ENCODE peak calls at places on chromosome 14, in nine cellular contexts. One of them, this sample, is unnamed. For H3K4me1 and H3K9me3, the result is how much of the 10 kb centered on the place peaks cover.

GRCh38 chr14:88983755-88984154 is 159.3 kb downstream of the TTC8 start:
- DNase-seq in A673: no peak
- DNase-seq in effector memory CD4-positive, alpha-beta T cell: no peak
- DNase-seq in neuronal stem cell: no peak
- DNase-seq in CD8-positive, alpha-beta memory T cell: no peak
- DNase-seq in ascending aorta: no peak
- DNase-seq in ovary: no peak
- DNase-seq in aorta: no peak
- DNase-seq in upper lobe of left lung: no peak
- DNase-seq in this sample: no peak

GRCh38 chr14:47675239-47675488 is 241 bp downstream of the MDGA2 start:
- DNase-seq in A673: no peak
- DNase-seq in effector memory CD4-positive, alpha-beta T cell: no peak
- DNase-seq in neuronal stem cell: no peak
- DNase-seq in CD8-positive, alpha-beta memory T cell: no peak
- DNase-seq in ascending aorta: no peak
- DNase-seq in ovary: no peak
- DNase-seq in aorta: no peak
- DNase-seq in upper lobe of left lung: no peak
- DNase-seq in this sample: no peak

GRCh38 chr14:50871914-50872732 is at the start of gene ABHD12B:
- DNase-seq in A673: no peak
- DNase-seq in effector memory CD4-positive, alpha-beta T cell: no peak
- DNase-seq in neuronal stem cell: no peak
- DNase-seq in CD8-positive, alpha-beta memory T cell: no peak
- DNase-seq in ascending aorta: no peak
- DNase-seq in ovary: peak
- DNase-seq in aorta: no peak
- DNase-seq in upper lobe of left lung: no peak
- DNase-seq in this sample: no peak

GRCh38 chr14:70692210-70692609 is 50.5 kb downstream of the TTC9 start:
- DNase-seq in A673: no peak
- DNase-seq in effector memory CD4-positive, alpha-beta T cell: no peak
- DNase-seq in neuronal stem cell: no peak
- DNase-seq in CD8-positive, alpha-beta memory T cell: no peak
- DNase-seq in ascending aorta: peak
- DNase-seq in ovary: no peak
- DNase-seq in aorta: no peak
- DNase-seq in upper lobe of left lung: peak
- DNase-seq in this sample: no peak

GRCh38 chr14:71752111-71752738 is 180.0 kb upstream of the RGS6 start:
- DNase-seq in A673: no peak
- DNase-seq in effector memory CD4-positive, alpha-beta T cell: no peak
- DNase-seq in neuronal stem cell: no peak
- DNase-seq in CD8-positive, alpha-beta memory T cell: no peak
- DNase-seq in ascending aorta: no peak
- DNase-seq in ovary: no peak
- DNase-seq in aorta: no peak
- DNase-seq in upper lobe of left lung: no peak
- DNase-seq in this sample: no peak

GRCh38 chr14:71688576-71688975 is 243.7 kb upstream of the RGS6 start:
- DNase-seq in A673: no peak
- DNase-seq in effector memory CD4-positive, alpha-beta T cell: no peak
- DNase-seq in neuronal stem cell: no peak
- DNase-seq in CD8-positive, alpha-beta memory T cell: no peak
- DNase-seq in ascending aorta: no peak
- DNase-seq in ovary: no peak
- DNase-seq in aorta: no peak
- DNase-seq in upper lobe of left lung: no peak
- DNase-seq in this sample: no peak

GRCh38 chr14:21100931-21101330 is at the start of gene TMEM253:
- DNase-seq in A673: no peak
- DNase-seq in effector memory CD4-positive, alpha-beta T cell: no peak
- DNase-seq in neuronal stem cell: no peak
- DNase-seq in CD8-positive, alpha-beta memory T cell: no peak
- DNase-seq in ascending aorta: peak
- DNase-seq in ovary: no peak
- DNase-seq in aorta: no peak
- DNase-seq in upper lobe of left lung: no peak
- DNase-seq in this sample: peak

GRCh38 chr14:39939023-39939422 is 506.8 kb upstream of the FBXO33 start:
- DNase-seq in A673: no peak
- DNase-seq in effector memory CD4-positive, alpha-beta T cell: no peak
- DNase-seq in neuronal stem cell: no peak
- DNase-seq in CD8-positive, alpha-beta memory T cell: no peak
- DNase-seq in ascending aorta: no peak
- DNase-seq in ovary: no peak
- DNase-seq in aorta: no peak
- DNase-seq in upper lobe of left lung: no peak
- DNase-seq in this sample: no peak

GRCh38 chr14:67944605-67945004 is 125.0 kb downstream of the RAD51B start:
- DNase-seq in A673: no peak
- DNase-seq in effector memory CD4-positive, alpha-beta T cell: no peak
- DNase-seq in neuronal stem cell: no peak
- DNase-seq in CD8-positive, alpha-beta memory T cell: no peak
- DNase-seq in ascending aorta: no peak
- DNase-seq in ovary: no peak
- DNase-seq in aorta: no peak
- DNase-seq in upper lobe of left lung: no peak
- DNase-seq in this sample: no peak

GRCh38 chr14:91889477-91890211 is 22.3 kb upstream of the TC2N start:
- DNase-seq in A673: no peak
- DNase-seq in effector memory CD4-positive, alpha-beta T cell: no peak
- DNase-seq in neuronal stem cell: no peak
- DNase-seq in CD8-positive, alpha-beta memory T cell: no peak
- DNase-seq in ascending aorta: no peak
- DNase-seq in ovary: peak
- DNase-seq in aorta: peak
- DNase-seq in upper lobe of left lung: no peak
- DNase-seq in this sample: no peak

GRCh38 chr14:88488897-88489296 is 65.9 kb downstream of the PTPN21 start:
- DNase-seq in A673: no peak
- DNase-seq in effector memory CD4-positive, alpha-beta T cell: no peak
- DNase-seq in neuronal stem cell: no peak
- DNase-seq in CD8-positive, alpha-beta memory T cell: no peak
- DNase-seq in ascending aorta: no peak
- DNase-seq in ovary: no peak
- DNase-seq in aorta: no peak
- DNase-seq in upper lobe of left lung: no peak
- DNase-seq in this sample: no peak

GRCh38 chr14:50775357-50775756 is 55.6 kb downstream of the NIN start:
- DNase-seq in A673: peak
- DNase-seq in effector memory CD4-positive, alpha-beta T cell: no peak
- DNase-seq in neuronal stem cell: no peak
- DNase-seq in CD8-positive, alpha-beta memory T cell: no peak
- DNase-seq in ascending aorta: no peak
- DNase-seq in ovary: no peak
- DNase-seq in aorta: no peak
- DNase-seq in upper lobe of left lung: no peak
- DNase-seq in this sample: no peak

GRCh38 chr14:94038921-94039629 is 12.9 kb downstream of the OTUB2 start:
- DNase-seq in A673: no peak
- DNase-seq in effector memory CD4-positive, alpha-beta T cell: no peak
- DNase-seq in neuronal stem cell: no peak
- DNase-seq in CD8-positive, alpha-beta memory T cell: no peak
- DNase-seq in ascending aorta: no peak
- DNase-seq in ovary: no peak
- DNase-seq in aorta: peak
- DNase-seq in upper lobe of left lung: no peak
- DNase-seq in this sample: no peak

GRCh38 chr14:81990312-81990761 is 456.7 kb upstream of the SEL1L start:
- DNase-seq in A673: peak
- DNase-seq in effector memory CD4-positive, alpha-beta T cell: no peak
- DNase-seq in neuronal stem cell: peak
- DNase-seq in CD8-positive, alpha-beta memory T cell: no peak
- DNase-seq in ascending aorta: peak
- DNase-seq in ovary: no peak
- DNase-seq in aorta: no peak
- DNase-seq in upper lobe of left lung: no peak
- DNase-seq in this sample: no peak

GRCh38 chr14:91737619-91738018 is 5.7 kb upstream of the CATSPERB start:
- DNase-seq in A673: no peak
- DNase-seq in effector memory CD4-positive, alpha-beta T cell: no peak
- DNase-seq in neuronal stem cell: no peak
- DNase-seq in CD8-positive, alpha-beta memory T cell: no peak
- DNase-seq in ascending aorta: no peak
- DNase-seq in ovary: no peak
- DNase-seq in aorta: no peak
- DNase-seq in upper lobe of left lung: peak
- DNase-seq in this sample: no peak

GRCh38 chr14:25132734-25133422 is 82.9 kb upstream of the STXBP6 start:
- DNase-seq in A673: peak
- DNase-seq in effector memory CD4-positive, alpha-beta T cell: peak
- DNase-seq in neuronal stem cell: peak
- DNase-seq in CD8-positive, alpha-beta memory T cell: peak
- DNase-seq in ascending aorta: peak
- DNase-seq in ovary: peak
- DNase-seq in aorta: peak
- DNase-seq in upper lobe of left lung: peak
- DNase-seq in this sample: peak

GRCh38 chr14:69620981-69621380 is 9.6 kb downstream of the SUSD6 start:
- DNase-seq in A673: no peak
- DNase-seq in effector memory CD4-positive, alpha-beta T cell: no peak
- DNase-seq in neuronal stem cell: no peak
- DNase-seq in CD8-positive, alpha-beta memory T cell: no peak
- DNase-seq in ascending aorta: no peak
- DNase-seq in ovary: no peak
- DNase-seq in aorta: no peak
- DNase-seq in upper lobe of left lung: no peak
- DNase-seq in this sample: no peak

GRCh38 chr14:74575507-74575906 is 36.5 kb downstream of the LTBP2 start:
- DNase-seq in A673: no peak
- DNase-seq in effector memory CD4-positive, alpha-beta T cell: no peak
- DNase-seq in neuronal stem cell: no peak
- DNase-seq in CD8-positive, alpha-beta memory T cell: no peak
- DNase-seq in ascending aorta: no peak
- DNase-seq in ovary: no peak
- DNase-seq in aorta: peak
- DNase-seq in upper lobe of left lung: no peak
- DNase-seq in this sample: no peak
- H3K4me1 ChIP-seq in A673: under half
- H3K4me1 ChIP-seq in effector memory CD4-positive, alpha-beta T cell: under half
- H3K4me1 ChIP-seq in neuronal stem cell: under half
- H3K4me1 ChIP-seq in CD8-positive, alpha-beta memory T cell: under half
- H3K4me1 ChIP-seq in ascending aorta: under half
- H3K4me1 ChIP-seq in ovary: under half
- H3K4me1 ChIP-seq in aorta: under half
- H3K4me1 ChIP-seq in upper lobe of left lung: under half
- H3K4me1 ChIP-seq in this sample: half or more

DNA sequence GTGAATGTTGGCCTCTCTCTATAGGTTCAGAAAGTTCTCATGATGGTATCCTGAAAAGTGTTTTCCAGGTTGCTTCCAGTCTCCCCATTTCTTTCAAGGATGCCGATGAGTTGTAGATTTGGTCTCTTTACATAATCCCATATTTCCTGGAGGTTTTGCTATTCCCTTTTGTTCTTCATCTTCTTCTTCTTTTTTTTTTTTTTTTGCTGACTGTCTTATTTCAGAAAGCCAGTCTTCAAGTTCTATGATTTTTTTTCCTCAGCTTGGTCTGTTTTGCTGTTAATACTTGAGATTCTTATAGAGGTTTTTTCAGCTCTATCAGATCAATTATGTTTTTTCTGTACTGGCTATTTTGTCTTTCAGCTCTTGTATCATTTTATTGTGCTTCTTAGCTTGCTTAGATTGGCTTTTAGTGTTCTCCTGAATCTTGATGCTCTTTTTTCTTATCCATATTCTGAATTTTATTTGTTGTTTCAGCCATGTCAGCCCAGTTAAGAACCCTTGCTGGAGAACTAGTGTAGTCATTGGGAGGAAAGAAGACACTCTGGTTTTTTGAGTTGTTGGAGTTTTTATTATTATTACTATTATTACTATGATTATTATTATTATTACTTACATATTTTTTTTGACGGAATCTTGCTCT is 124.4 kb downstream of the FUT8 start:
- DNase-seq in A673: no peak
- DNase-seq in effector memory CD4-positive, alpha-beta T cell: no peak
- DNase-seq in neuronal stem cell: no peak
- DNase-seq in CD8-positive, alpha-beta memory T cell: no peak
- DNase-seq in ascending aorta: no peak
- DNase-seq in ovary: no peak
- DNase-seq in aorta: no peak
- DNase-seq in upper lobe of left lung: no peak
- DNase-seq in this sample: no peak
- H3K9me3 ChIP-seq in A673: under half
- H3K9me3 ChIP-seq in effector memory CD4-positive, alpha-beta T cell: under half
- H3K9me3 ChIP-seq in neuronal stem cell: under half
- H3K9me3 ChIP-seq in CD8-positive, alpha-beta memory T cell: under half
- H3K9me3 ChIP-seq in ascending aorta: under half
- H3K9me3 ChIP-seq in ovary: under half
- H3K9me3 ChIP-seq in aorta: under half
- H3K9me3 ChIP-seq in upper lobe of left lung: under half
- H3K9me3 ChIP-seq in this sample: under half

DNA sequence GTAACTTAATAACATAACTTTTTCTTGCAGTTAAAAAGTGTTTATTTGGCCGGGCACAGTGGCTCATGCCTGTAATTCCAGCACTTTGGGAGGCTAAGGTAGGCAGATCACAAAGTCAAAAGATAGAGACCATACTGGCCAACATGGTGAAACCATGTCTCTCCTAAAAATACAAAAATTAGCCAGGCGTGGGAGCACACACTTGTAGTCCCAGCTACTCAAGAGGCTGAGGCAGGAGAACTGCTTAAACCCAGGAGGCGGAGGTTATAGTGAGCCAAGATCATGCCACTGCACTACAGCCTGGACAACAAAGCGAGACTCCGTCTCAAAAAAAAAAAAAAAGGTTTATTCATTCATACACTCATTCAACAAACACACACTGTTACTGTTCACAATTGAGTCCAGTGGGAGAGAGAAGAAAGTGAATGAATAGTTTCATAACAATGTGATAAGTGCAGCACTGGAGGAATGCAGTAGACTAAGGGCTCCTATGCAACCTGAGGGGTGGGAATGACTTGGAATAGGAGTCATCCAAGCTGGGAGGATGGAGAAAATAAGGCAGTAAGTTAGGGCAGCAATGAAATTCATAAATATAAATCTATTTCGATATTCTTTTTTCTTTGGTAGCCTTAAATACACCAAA is 19.8 kb downstream of the DAD1 start:
- DNase-seq in A673: no peak
- DNase-seq in effector memory CD4-positive, alpha-beta T cell: no peak
- DNase-seq in neuronal stem cell: no peak
- DNase-seq in CD8-positive, alpha-beta memory T cell: no peak
- DNase-seq in ascending aorta: no peak
- DNase-seq in ovary: no peak
- DNase-seq in aorta: no peak
- DNase-seq in upper lobe of left lung: no peak
- DNase-seq in this sample: no peak
- H3K4me1 ChIP-seq in A673: under half
- H3K4me1 ChIP-seq in effector memory CD4-positive, alpha-beta T cell: half or more
- H3K4me1 ChIP-seq in neuronal stem cell: under half
- H3K4me1 ChIP-seq in CD8-positive, alpha-beta memory T cell: half or more
- H3K4me1 ChIP-seq in ascending aorta: under half
- H3K4me1 ChIP-seq in ovary: under half
- H3K4me1 ChIP-seq in aorta: under half
- H3K4me1 ChIP-seq in upper lobe of left lung: under half
- H3K4me1 ChIP-seq in this sample: under half

DNA sequence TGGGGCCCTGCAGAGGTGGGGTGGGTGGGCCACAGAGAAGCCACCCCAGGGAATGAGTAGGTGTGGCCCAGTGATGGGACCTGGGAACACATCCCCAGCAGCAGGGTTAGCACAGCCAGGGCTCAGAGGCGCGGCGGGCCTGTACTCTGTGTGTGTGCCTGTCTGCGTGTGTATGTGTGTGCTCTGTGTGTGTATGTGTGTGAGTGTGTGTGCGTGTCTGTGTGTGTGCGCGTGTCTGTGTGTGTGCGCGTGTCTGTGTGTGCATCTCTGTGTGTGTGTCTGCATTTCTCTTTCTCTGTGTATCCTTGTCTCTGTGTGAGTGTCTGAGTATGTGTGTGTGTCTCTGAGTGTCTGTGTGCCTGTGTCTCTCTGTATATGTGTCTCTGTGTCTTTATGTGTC is 26.1 kb downstream of the KIF26A start:
- DNase-seq in A673: no peak
- DNase-seq in effector memory CD4-positive, alpha-beta T cell: no peak
- DNase-seq in neuronal stem cell: no peak
- DNase-seq in CD8-positive, alpha-beta memory T cell: no peak
- DNase-seq in ascending aorta: no peak
- DNase-seq in ovary: no peak
- DNase-seq in aorta: no peak
- DNase-seq in upper lobe of left lung: no peak
- DNase-seq in this sample: no peak
- H3K9me3 ChIP-seq in A673: under half
- H3K9me3 ChIP-seq in effector memory CD4-positive, alpha-beta T cell: under half
- H3K9me3 ChIP-seq in neuronal stem cell: under half
- H3K9me3 ChIP-seq in CD8-positive, alpha-beta memory T cell: under half
- H3K9me3 ChIP-seq in ascending aorta: under half
- H3K9me3 ChIP-seq in ovary: under half
- H3K9me3 ChIP-seq in aorta: under half
- H3K9me3 ChIP-seq in upper lobe of left lung: under half
- H3K9me3 ChIP-seq in this sample: under half